ENCODE peak calls at places on chromosomes 16 and 17, in five cellular contexts. One of them, this sample, is unnamed.

GRCh38 chr16:55391760-55392375 is 67.9 kb downstream of the IRX6 start:
- DNase-seq in neural crest cell: no peak
- DNase-seq in esophagus squamous epithelium: no peak
- DNase-seq in dorsolateral prefrontal cortex: no peak
- DNase-seq in heart left ventricle: no peak
- DNase-seq in this sample: no peak

GRCh38 chr17:40427002-40427491 is 9.4 kb upstream of the TOP2A start:
- DNase-seq in neural crest cell: no peak
- DNase-seq in esophagus squamous epithelium: no peak
- DNase-seq in dorsolateral prefrontal cortex: no peak
- DNase-seq in heart left ventricle: no peak
- DNase-seq in this sample: no peak

GRCh38 chr17:40303706-40304450 is 5.1 kb upstream of the RARA start:
- DNase-seq in neural crest cell: no peak
- DNase-seq in esophagus squamous epithelium: no peak
- DNase-seq in dorsolateral prefrontal cortex: no peak
- DNase-seq in heart left ventricle: no peak
- DNase-seq in this sample: peak; percentile 95

GRCh38 chr16:23254338-23254737 is 47.8 kb upstream of the SCNN1B start:
- DNase-seq in neural crest cell: no peak
- DNase-seq in esophagus squamous epithelium: no peak
- DNase-seq in dorsolateral prefrontal cortex: no peak
- DNase-seq in heart left ventricle: no peak
- DNase-seq in this sample: no peak

GRCh38 chr16:1839554-1839953 is 12.5 kb downstream of the FAHD1 start:
- DNase-seq in neural crest cell: no peak
- DNase-seq in esophagus squamous epithelium: no peak
- DNase-seq in dorsolateral prefrontal cortex: no peak
- DNase-seq in heart left ventricle: no peak
- DNase-seq in this sample: no peak

GRCh38 chr16:74603848-74604247 is 3.1 kb downstream of the GLG1 start:
- DNase-seq in neural crest cell: no peak
- DNase-seq in esophagus squamous epithelium: no peak
- DNase-seq in dorsolateral prefrontal cortex: no peak
- DNase-seq in heart left ventricle: no peak
- DNase-seq in this sample: peak; percentile 27

GRCh38 chr16:69482410-69482951 is 58.1 kb downstream of the CYB5B start:
- DNase-seq in neural crest cell: no peak
- DNase-seq in esophagus squamous epithelium: no peak
- DNase-seq in dorsolateral prefrontal cortex: no peak
- DNase-seq in heart left ventricle: peak; percentile 83
- DNase-seq in this sample: peak; percentile 74

GRCh38 chr17:31550389-31551056 is 159.0 kb downstream of the RAB11FIP4 start:
- DNase-seq in neural crest cell: no peak
- DNase-seq in esophagus squamous epithelium: no peak
- DNase-seq in dorsolateral prefrontal cortex: no peak
- DNase-seq in heart left ventricle: no peak
- DNase-seq in this sample: no peak

GRCh38 chr16:56258508-56259424 is 67.5 kb downstream of the GNAO1 start:
- DNase-seq in neural crest cell: no peak
- DNase-seq in esophagus squamous epithelium: no peak
- DNase-seq in dorsolateral prefrontal cortex: peak; percentile 84
- DNase-seq in heart left ventricle: no peak
- DNase-seq in this sample: peak; percentile 62

GRCh38 chr16:4933433-4933832 is 3.5 kb downstream of the PPL start:
- DNase-seq in neural crest cell: no peak
- DNase-seq in esophagus squamous epithelium: no peak
- DNase-seq in dorsolateral prefrontal cortex: no peak
- DNase-seq in heart left ventricle: no peak
- DNase-seq in this sample: no peak

GRCh38 chr17:65794572-65794971 is 233.1 kb upstream of the AXIN2 start:
- DNase-seq in neural crest cell: no peak
- DNase-seq in esophagus squamous epithelium: no peak
- DNase-seq in dorsolateral prefrontal cortex: no peak
- DNase-seq in heart left ventricle: no peak
- DNase-seq in this sample: no peak

GRCh38 chr16:85202631-85203461 is 90.6 kb upstream of the CIBAR2 start:
- DNase-seq in neural crest cell: peak; percentile 58
- DNase-seq in esophagus squamous epithelium: no peak
- DNase-seq in dorsolateral prefrontal cortex: no peak
- DNase-seq in heart left ventricle: peak; percentile 91
- DNase-seq in this sample: peak; percentile 98

GRCh38 chr17:29070795-29071194 is 27.9 kb downstream of the PIPOX start:
- DNase-seq in neural crest cell: no peak
- DNase-seq in esophagus squamous epithelium: no peak
- DNase-seq in dorsolateral prefrontal cortex: no peak
- DNase-seq in heart left ventricle: no peak
- DNase-seq in this sample: no peak

GRCh38 chr17:56979091-56979480 is 1.2 kb downstream of the SCPEP1 start:
- DNase-seq in neural crest cell: no peak
- DNase-seq in esophagus squamous epithelium: no peak
- DNase-seq in dorsolateral prefrontal cortex: no peak
- DNase-seq in heart left ventricle: no peak
- DNase-seq in this sample: no peak

GRCh38 chr16:70703041-70703834 is 17.4 kb upstream of the MTSS2 start:
- DNase-seq in neural crest cell: peak; percentile 40
- DNase-seq in esophagus squamous epithelium: no peak
- DNase-seq in dorsolateral prefrontal cortex: peak; percentile 74
- DNase-seq in heart left ventricle: no peak
- DNase-seq in this sample: peak; percentile 94

GRCh38 chr17:6661464-6661848 is 9.9 kb downstream of the C17orf100 start:
- DNase-seq in neural crest cell: no peak
- DNase-seq in esophagus squamous epithelium: no peak
- DNase-seq in dorsolateral prefrontal cortex: no peak
- DNase-seq in heart left ventricle: no peak
- DNase-seq in this sample: no peak

GRCh38 chr17:71966459-71967313 is 154.1 kb upstream of the SOX9 start:
- DNase-seq in neural crest cell: no peak
- DNase-seq in esophagus squamous epithelium: no peak
- DNase-seq in dorsolateral prefrontal cortex: no peak
- DNase-seq in heart left ventricle: no peak
- DNase-seq in this sample: no peak

GRCh38 chr16:55469821-55470532 is 9.0 kb upstream of the MMP2 start:
- DNase-seq in neural crest cell: no peak
- DNase-seq in esophagus squamous epithelium: no peak
- DNase-seq in dorsolateral prefrontal cortex: no peak
- DNase-seq in heart left ventricle: no peak
- DNase-seq in this sample: no peak

GRCh38 chr16:72013888-72014538 is 5.5 kb downstream of the DHODH start:
- DNase-seq in neural crest cell: no peak
- DNase-seq in esophagus squamous epithelium: no peak
- DNase-seq in dorsolateral prefrontal cortex: no peak
- DNase-seq in heart left ventricle: no peak
- DNase-seq in this sample: no peak

GRCh38 chr17:73474370-73474988 is 162.7 kb upstream of the CDC42EP4 start:
- DNase-seq in neural crest cell: no peak
- DNase-seq in esophagus squamous epithelium: no peak
- DNase-seq in dorsolateral prefrontal cortex: no peak
- DNase-seq in heart left ventricle: peak; percentile 88
- DNase-seq in this sample: peak; percentile 73

GRCh38 chr16:8674413-8675022 is at the start of gene ABAT:
- DNase-seq in neural crest cell: peak; percentile 77
- DNase-seq in esophagus squamous epithelium: peak; percentile 45
- DNase-seq in dorsolateral prefrontal cortex: peak; percentile 89
- DNase-seq in heart left ventricle: peak; percentile 95
- DNase-seq in this sample: peak; percentile 94

GRCh38 chr16:88619859-88620655 is 18.3 kb upstream of the IL17C start:
- DNase-seq in neural crest cell: no peak
- DNase-seq in esophagus squamous epithelium: no peak
- DNase-seq in dorsolateral prefrontal cortex: no peak
- DNase-seq in heart left ventricle: no peak
- DNase-seq in this sample: no peak

GRCh38 chr16:81510016-81510415 is 65.4 kb downstream of the CMIP start:
- DNase-seq in neural crest cell: no peak
- DNase-seq in esophagus squamous epithelium: no peak
- DNase-seq in dorsolateral prefrontal cortex: no peak
- DNase-seq in heart left ventricle: no peak
- DNase-seq in this sample: no peak

GRCh38 chr16:69112285-69113129 is 7.1 kb downstream of the HAS3 start:
- DNase-seq in neural crest cell: peak; percentile 77
- DNase-seq in esophagus squamous epithelium: no peak
- DNase-seq in dorsolateral prefrontal cortex: peak; percentile 50
- DNase-seq in heart left ventricle: peak; percentile 81
- DNase-seq in this sample: peak; percentile 67

GRCh38 chr17:62629556-62630364 is 2.3 kb downstream of the MRC2 start:
- DNase-seq in neural crest cell: no peak
- DNase-seq in esophagus squamous epithelium: no peak
- DNase-seq in dorsolateral prefrontal cortex: no peak
- DNase-seq in heart left ventricle: no peak
- DNase-seq in this sample: peak; percentile 54

GRCh38 chr16:87391950-87392822 is at the start of gene MAP1LC3B:
- DNase-seq in neural crest cell: peak; percentile 97
- DNase-seq in esophagus squamous epithelium: peak; percentile 95
- DNase-seq in dorsolateral prefrontal cortex: peak; percentile 97
- DNase-seq in heart left ventricle: peak; percentile 99
- DNase-seq in this sample: peak; percentile 98

GRCh38 chr16:87391324-87391949 is 699 bp upstream of the MAP1LC3B start:
- DNase-seq in neural crest cell: peak; percentile 35
- DNase-seq in esophagus squamous epithelium: no peak
- DNase-seq in dorsolateral prefrontal cortex: no peak
- DNase-seq in heart left ventricle: peak; percentile 87
- DNase-seq in this sample: peak; percentile 89

GRCh38 chr16:87395181-87395842 is 3.2 kb downstream of the MAP1LC3B start:
- DNase-seq in neural crest cell: no peak
- DNase-seq in esophagus squamous epithelium: no peak
- DNase-seq in dorsolateral prefrontal cortex: no peak
- DNase-seq in heart left ventricle: no peak
- DNase-seq in this sample: peak; percentile 24

GRCh38 chr16:87393680-87394055 is 1.5 kb downstream of the MAP1LC3B start:
- DNase-seq in neural crest cell: no peak
- DNase-seq in esophagus squamous epithelium: no peak
- DNase-seq in dorsolateral prefrontal cortex: no peak
- DNase-seq in heart left ventricle: no peak
- DNase-seq in this sample: peak; percentile 43

DNA sequence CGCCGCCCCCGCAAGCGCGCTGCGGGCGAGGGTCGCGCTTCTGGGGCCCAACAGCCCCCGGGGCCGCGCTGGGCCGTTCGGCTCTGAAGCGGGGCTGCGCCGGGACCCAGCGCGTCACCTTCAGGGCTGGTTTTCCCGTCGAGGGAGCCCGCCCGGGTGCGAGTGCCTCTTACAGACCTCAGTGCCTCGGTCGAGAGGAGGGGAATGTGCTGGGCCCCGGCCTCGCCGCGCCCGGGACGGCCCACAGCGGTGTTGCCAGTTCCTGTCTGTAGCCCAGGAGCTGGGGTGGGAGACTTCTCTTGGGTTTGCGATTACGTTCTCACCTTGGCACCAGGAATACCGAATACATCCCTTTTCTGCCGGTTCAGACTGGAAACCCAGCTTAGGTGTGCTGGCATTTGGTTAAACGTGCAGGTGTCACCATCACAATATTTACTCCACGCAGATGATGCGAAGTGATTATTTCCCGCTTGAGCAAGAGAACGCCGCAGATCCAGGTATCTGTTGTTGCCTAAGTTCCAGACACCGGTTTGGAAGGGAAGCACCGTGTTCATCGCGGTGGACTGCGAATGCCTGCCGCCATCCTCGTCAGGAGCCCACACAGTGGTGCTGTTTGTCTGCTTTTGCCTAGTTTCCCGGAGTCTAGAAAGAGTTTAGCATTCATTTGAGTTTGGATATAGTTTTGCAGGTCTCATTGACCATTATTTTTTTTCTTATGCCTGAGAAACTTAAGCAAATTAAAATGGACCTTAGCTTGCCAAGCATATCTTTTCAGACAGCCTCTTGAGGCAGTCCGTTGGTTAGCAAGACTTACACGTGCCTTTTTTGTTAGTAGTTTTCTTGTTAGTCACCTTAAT is 915 bp downstream of the MAP1LC3B start:
- DNase-seq in neural crest cell: peak; percentile 29
- DNase-seq in esophagus squamous epithelium: no peak
- DNase-seq in dorsolateral prefrontal cortex: no peak
- DNase-seq in heart left ventricle: peak; percentile 75
- DNase-seq in this sample: peak; percentile 82
- TF ChIP-seq CTCF in neural crest cell: no peak
- TF ChIP-seq CTCF in esophagus squamous epithelium: peak; percentile 10
- TF ChIP-seq CTCF in dorsolateral prefrontal cortex: peak; percentile 58
- TF ChIP-seq CTCF in heart left ventricle: peak; percentile 48
- TF ChIP-seq CTCF in this sample: peak; percentile 44

DNA sequence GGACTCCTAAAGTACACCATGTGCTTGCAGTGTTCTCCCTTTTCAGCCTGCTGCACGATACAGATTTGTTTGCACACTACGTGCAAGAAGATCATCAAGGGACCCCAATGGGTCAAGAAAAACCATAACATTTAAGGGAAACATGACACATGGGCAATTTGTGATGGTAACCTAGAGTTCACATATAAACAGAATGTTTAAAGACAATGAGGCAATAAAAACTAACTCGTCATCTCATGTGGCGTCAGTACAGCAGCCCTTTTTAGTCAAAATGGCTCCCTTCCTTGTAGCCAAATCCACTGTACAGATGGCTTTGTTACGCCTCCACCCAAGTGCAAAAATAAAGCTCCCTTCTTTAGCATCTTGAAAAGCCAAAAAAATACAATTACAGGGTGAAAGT is 173.7 kb downstream of the CDK5R1 start:
- DNase-seq in neural crest cell: no peak
- DNase-seq in esophagus squamous epithelium: no peak
- DNase-seq in dorsolateral prefrontal cortex: no peak
- DNase-seq in heart left ventricle: no peak
- DNase-seq in this sample: no peak
- TF ChIP-seq CTCF in neural crest cell: no peak
- TF ChIP-seq CTCF in esophagus squamous epithelium: no peak
- TF ChIP-seq CTCF in dorsolateral prefrontal cortex: no peak
- TF ChIP-seq CTCF in heart left ventricle: no peak
- TF ChIP-seq CTCF in this sample: no peak

DNA sequence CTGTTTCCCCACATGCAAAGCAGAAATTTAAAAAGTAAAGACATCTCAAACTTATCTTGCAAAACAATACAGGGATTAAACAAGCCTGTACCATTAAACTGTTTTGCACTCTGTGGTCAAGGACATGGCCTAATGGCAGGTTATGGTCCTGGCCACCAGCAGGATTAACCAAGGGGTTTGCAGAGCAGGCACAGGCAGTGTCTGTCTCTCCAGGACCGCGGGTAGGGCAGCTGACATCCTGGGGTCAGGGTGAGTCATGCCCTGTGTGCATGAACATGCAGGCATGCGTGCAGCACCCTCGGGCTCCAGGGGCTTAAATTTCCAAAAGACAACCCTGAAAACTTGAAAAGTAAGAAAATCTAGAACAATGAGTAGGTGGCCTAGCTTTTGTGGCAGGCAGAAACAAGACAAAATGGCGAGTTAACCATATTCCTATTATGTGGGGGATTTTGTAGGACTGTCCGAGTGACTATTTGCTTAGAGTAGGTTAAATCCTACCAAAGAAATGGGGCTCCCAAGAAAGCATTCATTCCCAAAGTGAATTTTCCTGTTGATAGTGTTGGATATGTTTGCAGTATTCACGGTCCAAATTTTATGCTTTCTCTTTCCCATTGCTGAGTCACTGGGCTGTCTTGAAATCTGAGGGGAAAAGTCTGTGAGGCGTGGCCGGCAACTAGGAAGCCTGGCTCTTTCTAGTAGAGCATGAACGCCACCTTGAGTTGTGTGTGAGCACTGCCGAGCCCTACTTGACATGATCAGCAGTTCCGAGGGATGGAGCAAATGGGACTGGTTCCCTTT is 158.4 kb upstream of the FAM20A start:
- DNase-seq in neural crest cell: peak; percentile 79
- DNase-seq in esophagus squamous epithelium: no peak
- DNase-seq in dorsolateral prefrontal cortex: peak; percentile 86
- DNase-seq in heart left ventricle: peak; percentile 86
- DNase-seq in this sample: peak; percentile 94
- TF ChIP-seq CTCF in neural crest cell: peak; percentile 89
- TF ChIP-seq CTCF in esophagus squamous epithelium: peak; percentile 79
- TF ChIP-seq CTCF in dorsolateral prefrontal cortex: peak; percentile 91
- TF ChIP-seq CTCF in heart left ventricle: peak; percentile 83
- TF ChIP-seq CTCF in this sample: peak; percentile 74

GRCh38 chr16:29848420-29849297 is 14.4 kb downstream of the CDIPT start:
- DNase-seq in neural crest cell: peak; percentile 61
- DNase-seq in esophagus squamous epithelium: no peak
- DNase-seq in dorsolateral prefrontal cortex: peak; percentile 76
- DNase-seq in heart left ventricle: peak; percentile 90
- DNase-seq in this sample: peak; percentile 86
- TF ChIP-seq CTCF in neural crest cell: peak; percentile 68
- TF ChIP-seq CTCF in esophagus squamous epithelium: peak; percentile 91
- TF ChIP-seq CTCF in dorsolateral prefrontal cortex: peak; percentile 90
- TF ChIP-seq CTCF in heart left ventricle: peak; percentile 93
- TF ChIP-seq CTCF in this sample: peak; percentile 85